ENCODE peak calls at places on chromosome 2, in nine cellular contexts. M is IMR-90; H is SK-N-SH; Z is hepatocyte; R is CD4-positive, alpha-beta memory T cell; V is esophagus squamous epithelium; G is Peyer's patch; J is prostate gland; K is upper lobe of right lung. I is an unnamed sample. For H3K4me1, the result is how much of the 10 kb centered on the place peaks cover.

GRCh38 chr2:219996366-219996765 is 368.9 kb downstream of the SLC4A3 start:
- DNase-seq in M (no peak), H (no peak), Z (no peak), R (no peak), V (no peak), G (no peak), J (no peak), K (no peak), I (no peak)

GRCh38 chr2:96933528-96933927 is 52.9 kb downstream of the FAM178B start:
- DNase-seq in M (no peak), H (peak), Z (no peak), R (no peak), V (no peak), G (peak), J (no peak), K (no peak), I (no peak)

GRCh38 chr2:168738057-168738456 is 64.4 kb upstream of the NOSTRIN start:
- DNase-seq in M (no peak), H (no peak), Z (no peak), R (no peak), V (no peak), G (no peak), J (no peak), K (no peak), I (no peak)

GRCh38 chr2:205139822-205140612 is 542.3 kb upstream of the NRP2 start:
- DNase-seq in M (no peak), H (no peak), Z (peak), R (no peak), V (no peak), G (no peak), J (no peak), K (peak), I (no peak)

GRCh38 chr2:48471048-48471474 is 58.9 kb upstream of the STON1 start:
- DNase-seq in M (peak), H (peak), Z (peak), R (no peak), V (no peak), G (no peak), J (peak), K (no peak), I (no peak)

GRCh38 chr2:45483997-45484396 is 127.1 kb downstream of the SRBD1 start:
- DNase-seq in M (peak), H (peak), Z (no peak), R (no peak), V (no peak), G (no peak), J (no peak), K (no peak), I (no peak)

GRCh38 chr2:6556755-6557154 is 309.0 kb downstream of the CMPK2 start:
- DNase-seq in M (peak), H (no peak), Z (peak), R (no peak), V (no peak), G (no peak), J (no peak), K (no peak), I (no peak)

GRCh38 chr2:195560209-195560907 is 96.7 kb upstream of the SLC39A10 start:
- DNase-seq in M (peak), H (no peak), Z (no peak), R (no peak), V (no peak), G (no peak), J (peak), K (no peak), I (no peak)

GRCh38 chr2:68726608-68727367 is 7.8 kb upstream of the ARHGAP25 start:
- DNase-seq in M (no peak), H (no peak), Z (no peak), R (peak), V (peak), G (no peak), J (no peak), K (no peak), I (no peak)

GRCh38 chr2:15753811-15754702 is 162.4 kb downstream of the DDX1 start:
- DNase-seq in M (no peak), H (no peak), Z (no peak), R (no peak), V (no peak), G (no peak), J (no peak), K (no peak), I (no peak)

GRCh38 chr2:100603945-100604633 is 41.3 kb downstream of the PDCL3 start:
- DNase-seq in M (no peak), H (no peak), Z (no peak), R (no peak), V (no peak), G (no peak), J (no peak), K (no peak), I (no peak)

GRCh38 chr2:40554665-40555294 is 102.9 kb upstream of the SLC8A1 start:
- DNase-seq in M (peak), H (peak), Z (peak), R (no peak), V (no peak), G (peak), J (peak), K (no peak), I (peak)

GRCh38 chr2:45184606-45185005 is 175.4 kb upstream of the SIX2 start:
- DNase-seq in M (peak), H (no peak), Z (no peak), R (no peak), V (no peak), G (no peak), J (no peak), K (no peak), I (no peak)

GRCh38 chr2:112962308-112963175 is 15.3 kb upstream of the IL36G start:
- DNase-seq in M (no peak), H (no peak), Z (no peak), R (no peak), V (no peak), G (no peak), J (no peak), K (no peak), I (no peak)

GRCh38 chr2:215409331-215410127 is 26.3 kb downstream of the FN1 start:
- DNase-seq in M (peak), H (no peak), Z (no peak), R (no peak), V (no peak), G (no peak), J (no peak), K (no peak), I (no peak)

GRCh38 chr2:163735692-163736432 is at the start of gene FIGN:
- DNase-seq in M (peak), H (peak), Z (peak), R (no peak), V (no peak), G (peak), J (peak), K (peak), I (peak)

GRCh38 chr2:60796573-60797509 is 40.8 kb downstream of the PAPOLG start:
- DNase-seq in M (peak), H (no peak), Z (no peak), R (no peak), V (no peak), G (no peak), J (no peak), K (no peak), I (no peak)

GRCh38 chr2:17940105-17940630 is 61.7 kb downstream of the KCNS3 start:
- DNase-seq in M (no peak), H (no peak), Z (no peak), R (no peak), V (no peak), G (no peak), J (no peak), K (no peak), I (no peak)

GRCh38 chr2:17947113-17947512 is 68.6 kb downstream of the KCNS3 start:
- DNase-seq in M (no peak), H (no peak), Z (no peak), R (no peak), V (no peak), G (no peak), J (no peak), K (no peak), I (no peak)

DNA sequence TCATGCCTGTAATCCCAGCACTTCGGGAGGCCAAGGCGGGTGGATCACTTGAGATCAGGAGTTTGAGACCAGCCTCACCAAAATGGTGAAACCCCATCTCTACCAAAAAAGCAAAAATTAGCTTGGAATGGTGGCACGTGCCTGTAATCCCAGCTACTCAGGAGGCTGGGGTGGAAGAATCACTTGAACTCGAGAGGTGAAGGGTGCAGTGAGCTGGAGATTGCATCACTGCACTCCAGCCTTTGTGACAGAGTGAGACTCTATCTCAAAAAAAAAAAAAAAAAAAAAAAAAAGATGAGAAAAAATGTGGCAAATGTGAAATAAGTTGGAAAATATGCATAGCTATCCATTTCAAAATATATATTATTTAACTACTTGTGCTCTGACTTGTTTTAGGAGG is 65.0 kb downstream of the KCNS3 start:
- DNase-seq in M (no peak), H (no peak), Z (no peak), R (no peak), V (no peak), G (no peak), J (no peak), K (no peak), I (no peak)
- H3K4me3 ChIP-seq in M (no peak), H (no peak), Z (no peak), R (no peak), V (no peak), G (no peak), J (no peak), K (no peak), I (no peak)

GRCh38 chr2:65372619-65373018 is 59.8 kb downstream of the SPRED2 start:
- DNase-seq in M (no peak), H (no peak), Z (no peak), R (no peak), V (no peak), G (no peak), J (no peak), K (no peak), I (no peak)

GRCh38 chr2:65370387-65371093 is 61.9 kb downstream of the SPRED2 start:
- DNase-seq in M (no peak), H (no peak), Z (no peak), R (no peak), V (no peak), G (no peak), J (no peak), K (no peak), I (no peak)

GRCh38 chr2:65369980-65370379 is 62.4 kb downstream of the SPRED2 start:
- DNase-seq in M (no peak), H (no peak), Z (no peak), R (no peak), V (no peak), G (no peak), J (no peak), K (no peak), I (no peak)

GRCh38 chr2:65369574-65369973 is 62.8 kb downstream of the SPRED2 start:
- DNase-seq in M (no peak), H (no peak), Z (no peak), R (no peak), V (no peak), G (no peak), J (no peak), K (no peak), I (no peak)

GRCh38 chr2:65371094-65371474 is 61.3 kb downstream of the SPRED2 start:
- DNase-seq in M (no peak), H (no peak), Z (no peak), R (no peak), V (no peak), G (no peak), J (no peak), K (no peak), I (no peak)
- H3K4me1 ChIP-seq in M (under half), H (under half), Z (under half), R (under half), V (under half), G (under half), J (under half), K (under half), I (under half)

DNA sequence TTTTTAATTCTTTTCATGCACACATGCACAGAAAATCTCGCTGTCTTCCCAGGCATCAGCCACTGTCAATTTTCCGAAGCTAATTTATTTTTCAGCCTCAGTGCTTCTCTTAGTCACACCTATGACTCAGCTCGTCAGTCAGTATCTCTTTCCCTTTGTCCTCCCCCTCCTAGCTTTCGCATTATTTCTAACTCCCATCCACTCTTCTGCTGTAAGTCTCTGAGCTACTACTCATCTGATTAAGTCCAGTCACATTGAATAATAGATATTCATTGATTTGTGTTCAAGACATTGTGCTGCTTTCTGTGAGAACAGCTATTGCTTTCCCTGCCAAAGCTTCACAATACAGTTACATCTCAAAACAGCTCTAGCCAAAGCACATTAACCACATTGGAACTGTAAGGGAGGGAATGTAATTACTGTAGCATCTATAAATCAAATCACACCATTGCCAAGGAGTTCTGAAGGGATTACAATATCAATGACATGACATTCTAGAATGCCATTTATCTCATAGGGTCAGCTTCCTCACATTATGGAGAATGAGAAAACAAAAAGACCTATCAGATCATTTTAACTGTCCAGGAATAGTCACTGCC is 89.4 kb downstream of the SCN3A start:
- DNase-seq in M (peak), H (no peak), Z (peak), R (no peak), V (no peak), G (no peak), J (no peak), K (no peak), I (no peak)
- H3K4me3 ChIP-seq in M (no peak), H (peak), Z (no peak), R (no peak), V (no peak), G (no peak), J (no peak), K (no peak), I (no peak)

GRCh38 chr2:111219285-111219684 is 98.6 kb downstream of the BCL2L11 start:
- DNase-seq in M (peak), H (no peak), Z (no peak), R (no peak), V (no peak), G (no peak), J (no peak), K (no peak), I (no peak)

GRCh38 chr2:111225871-111226270 is 105.2 kb downstream of the BCL2L11 start:
- DNase-seq in M (no peak), H (no peak), Z (no peak), R (no peak), V (no peak), G (no peak), J (no peak), K (no peak), I (no peak)

GRCh38 chr2:111219734-111220505 is 99.2 kb downstream of the BCL2L11 start:
- DNase-seq in M (no peak), H (no peak), Z (no peak), R (no peak), V (no peak), G (no peak), J (no peak), K (no peak), I (no peak)

GRCh38 chr2:111221701-111222100 is 101.0 kb downstream of the BCL2L11 start:
- DNase-seq in M (no peak), H (no peak), Z (no peak), R (no peak), V (no peak), G (no peak), J (no peak), K (no peak), I (no peak)

GRCh38 chr2:111222204-111222866 is 101.6 kb downstream of the BCL2L11 start:
- DNase-seq in M (no peak), H (no peak), Z (no peak), R (no peak), V (no peak), G (no peak), J (no peak), K (no peak), I (no peak)
- H3K4me1 ChIP-seq in M (under half), H (under half), Z (under half), R (under half), V (under half), G (under half), J (under half), K (under half), I (under half)

GRCh38 chr2:34029073-34029472 is 430.0 kb upstream of the FAM98A start:
- DNase-seq in M (no peak), H (no peak), Z (no peak), R (no peak), V (no peak), G (no peak), J (no peak), K (no peak), I (no peak)
- H3K4me3 ChIP-seq in M (no peak), H (no peak), Z (no peak), R (no peak), V (no peak), G (no peak), J (no peak), K (no peak), I (no peak)